ENCODE peak calls at places on chromosomes 13 and 19, in seven cellular contexts. Y is PC-3; E is effector memory CD4-positive, alpha-beta T cell; P is cardiac muscle cell; S is IMR-90; O is thoracic aorta; L is AG09309. N is an unnamed sample.

GRCh38 chr13:100835695-100836094 is 161.1 kb upstream of the TMTC4 start:
- DNase-seq in P (no peak), O (no peak), L (no peak), E (no peak), S (no peak), Y (peak), N (no peak)

GRCh38 chr13:95229855-95230254 is 71.4 kb downstream of the ABCC4 start:
- DNase-seq in Y (no peak), O (no peak), E (no peak), S (no peak), P (no peak), L (no peak), N (no peak)

GRCh38 chr19:45492627-45493470 is 4.0 kb downstream of the RTN2 start:
- DNase-seq in Y (peak), P (peak), O (no peak), L (no peak), E (no peak), S (peak), N (peak)

GRCh38 chr19:16025108-16026101 is 50.9 kb upstream of the TPM4 start:
- DNase-seq in L (peak), O (no peak), S (peak), Y (peak), E (no peak), P (peak), N (peak)

GRCh38 chr13:42333613-42334328 is 61.8 kb downstream of the AKAP11 start:
- DNase-seq in O (no peak), Y (peak), S (peak), P (peak), L (no peak), E (no peak), N (no peak)

GRCh38 chr19:1172353-1173159 is 1.5 kb downstream of the SBNO2 start:
- DNase-seq in P (peak), L (no peak), Y (peak), E (no peak), S (peak), O (no peak), N (no peak)

GRCh38 chr19:8485561-8486371 is 16.7 kb downstream of the PRAM1 start:
- DNase-seq in O (no peak), E (no peak), S (no peak), P (no peak), L (no peak), Y (no peak), N (no peak)

GRCh38 chr13:28590450-28590849 is 68.5 kb upstream of the POMP start:
- DNase-seq in S (no peak), O (no peak), Y (no peak), P (no peak), L (no peak), E (no peak), N (no peak)

GRCh38 chr13:31048521-31048920 is 113.2 kb downstream of the HSPH1 start:
- DNase-seq in O (no peak), L (no peak), Y (no peak), E (no peak), P (no peak), S (no peak), N (no peak)

GRCh38 chr19:45972081-45972943 is 1.4 kb downstream of the NOVA2 start:
- DNase-seq in O (no peak), L (no peak), P (no peak), E (no peak), S (no peak), Y (no peak), N (no peak)

GRCh38 chr13:65330691-65331090 is 1899.4 kb downstream of the PCDH9 start:
- DNase-seq in S (no peak), E (no peak), L (no peak), O (no peak), P (no peak), Y (no peak), N (no peak)

GRCh38 chr13:113398963-113399754 is 35.2 kb upstream of the GRTP1 start:
- DNase-seq in L (peak), O (no peak), E (no peak), P (no peak), Y (no peak), S (no peak), N (peak)

GRCh38 chr13:108812165-108812564 is 182.8 kb downstream of the MYO16 start:
- DNase-seq in Y (no peak), L (no peak), S (no peak), E (no peak), P (no peak), O (no peak), N (no peak)

GRCh38 chr13:23488442-23488841 is 54.9 kb upstream of the SACS start:
- DNase-seq in S (peak), L (no peak), O (no peak), P (peak), Y (peak), E (no peak), N (no peak)

GRCh38 chr19:17054746-17055145 is 20.5 kb downstream of the HAUS8 start:
- DNase-seq in O (no peak), S (no peak), P (no peak), Y (peak), L (no peak), E (no peak), N (no peak)

GRCh38 chr13:44967656-44968451 is 21.4 kb downstream of the NUFIP1 start:
- DNase-seq in S (peak), P (peak), E (no peak), Y (peak), O (no peak), L (no peak), N (no peak)

GRCh38 chr13:40026174-40026585 is 370.7 kb downstream of the COG6 start:
- DNase-seq in P (peak), O (no peak), Y (no peak), E (no peak), L (no peak), S (peak), N (no peak)

GRCh38 chr13:19984430-19985218 is 26.1 kb downstream of the ZMYM2 start:
- DNase-seq in P (peak), O (no peak), E (no peak), L (peak), Y (peak), S (peak), N (no peak)

GRCh38 chr19:47719047-47719885 is 6.0 kb downstream of the EHD2 start:
- DNase-seq in Y (no peak), P (peak), S (peak), O (peak), E (no peak), L (peak), N (no peak)

GRCh38 chr13:76832258-76832988 is 53.8 kb downstream of the KCTD12 start:
- DNase-seq in O (no peak), P (no peak), L (no peak), S (no peak), Y (no peak), E (no peak), N (no peak)

GRCh38 chr19:52034051-52034728 is 6.0 kb upstream of the ZNF614 start:
- DNase-seq in E (no peak), Y (no peak), S (peak), L (no peak), P (peak), O (no peak), N (no peak)
- H3K4me3 ChIP-seq in E (no peak), Y (peak), S (no peak), L (no peak), P (no peak), O (no peak), N (no peak)

DNA sequence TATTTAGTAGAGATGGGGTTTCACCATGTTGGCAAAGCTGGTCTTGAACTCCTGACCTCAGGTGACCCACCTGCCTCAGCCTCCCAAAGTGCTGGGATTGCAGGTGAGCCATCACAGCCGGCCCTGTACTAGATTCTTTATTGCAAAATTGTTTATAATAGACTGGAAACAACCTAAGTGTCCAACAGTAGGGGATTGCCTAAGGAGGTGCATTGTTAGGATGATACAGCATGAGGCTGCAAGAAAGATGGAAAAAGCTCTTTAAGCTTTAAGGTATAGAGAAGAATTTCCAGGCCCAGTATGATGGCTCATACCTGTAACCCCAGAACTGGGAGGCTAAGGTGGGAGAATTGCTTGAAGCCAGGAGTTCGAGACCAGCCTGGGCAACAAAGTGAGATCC is 8.2 kb downstream of the BCAT2 start:
- DNase-seq in S (no peak), Y (no peak), L (no peak), P (no peak), O (no peak), E (no peak), N (no peak)
- H3K4me3 ChIP-seq in S (no peak), Y (no peak), L (no peak), P (no peak), O (no peak), E (no peak), N (no peak)

GRCh38 chr13:110230661-110231347 is 76.2 kb downstream of the COL4A1 start:
- DNase-seq in O (no peak), Y (peak), P (no peak), L (no peak), S (no peak), E (no peak), N (no peak)
- H3K4me3 ChIP-seq in O (no peak), Y (no peak), P (no peak), L (no peak), S (no peak), E (no peak), N (no peak)

GRCh38 chr19:43784251-43784980 is 3.6 kb upstream of the KCNN4 start:
- DNase-seq in E (peak), S (peak), L (peak), P (peak), Y (peak), O (no peak), N (peak)
- H3K4me3 ChIP-seq in E (no peak), S (no peak), L (no peak), P (no peak), Y (peak), O (no peak), N (no peak)

GRCh38 chr19:3100747-3101730 is 6.9 kb downstream of the GNA11 start:
- DNase-seq in P (no peak), L (no peak), E (no peak), S (no peak), O (no peak), Y (no peak), N (no peak)

GRCh38 chr19:3098515-3099346 is 4.6 kb downstream of the GNA11 start:
- DNase-seq in P (peak), E (no peak), O (no peak), S (peak), Y (no peak), L (no peak), N (no peak)

GRCh38 chr19:3098141-3098514 is 4.0 kb downstream of the GNA11 start:
- DNase-seq in E (no peak), Y (no peak), S (no peak), O (no peak), P (no peak), L (no peak), N (no peak)

GRCh38 chr19:3100331-3100730 is 6.2 kb downstream of the GNA11 start:
- DNase-seq in L (no peak), Y (no peak), S (no peak), E (no peak), O (no peak), P (no peak), N (no peak)

GRCh38 chr19:3099347-3100145 is 5.4 kb downstream of the GNA11 start:
- DNase-seq in E (no peak), Y (no peak), O (no peak), L (no peak), S (no peak), P (no peak), N (no peak)
- H3K4me3 ChIP-seq in E (peak), Y (no peak), O (peak), L (no peak), S (no peak), P (no peak), N (no peak)

DNA sequence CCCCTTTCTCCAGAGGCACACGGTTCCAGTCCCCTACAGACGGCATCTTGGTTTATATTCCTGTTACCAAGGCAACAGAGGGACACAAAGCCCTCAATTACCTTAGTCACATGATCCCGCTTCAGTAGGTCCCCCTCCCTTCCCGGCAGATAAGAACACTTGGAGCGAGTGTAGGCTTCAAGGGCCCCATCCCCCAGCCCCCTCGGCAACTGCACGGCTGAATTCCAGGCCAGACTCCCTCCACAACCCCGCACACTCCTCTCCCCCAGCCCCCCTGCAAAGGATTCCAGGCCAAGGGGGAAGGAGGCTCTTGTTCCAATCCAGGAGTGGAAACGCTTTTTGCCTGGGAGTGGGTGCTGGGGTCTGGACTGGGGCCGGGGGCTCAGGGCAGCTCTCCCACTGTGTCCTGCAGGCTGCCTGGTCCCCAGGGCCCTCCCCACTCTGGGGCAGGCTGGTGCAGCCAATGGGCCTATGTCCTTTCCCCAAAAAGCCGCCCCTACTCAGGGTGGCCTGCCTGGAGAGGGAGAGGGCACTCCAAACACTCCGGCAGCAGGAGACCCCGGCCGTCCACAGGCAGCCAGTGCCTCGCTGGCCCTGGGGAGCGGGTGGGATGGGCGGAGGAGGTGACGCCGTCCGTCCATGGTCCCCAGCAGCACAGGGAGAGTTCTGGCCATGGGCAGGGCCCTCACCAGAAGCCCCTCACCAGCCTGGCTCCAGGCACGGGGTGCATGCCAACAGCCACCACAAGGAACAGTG is 62.6 kb downstream of the MLLT1 start:
- DNase-seq in O (no peak), Y (no peak), L (no peak), E (no peak), S (peak), P (peak), N (peak)
- H3K4me3 ChIP-seq in O (no peak), Y (no peak), L (no peak), E (no peak), S (no peak), P (no peak), N (no peak)

GRCh38 chr13:98752111-98752941 is at the start of gene SLC15A1:
- DNase-seq in O (no peak), P (no peak), E (no peak), S (no peak), L (no peak), Y (no peak), N (peak)
- H3K4me3 ChIP-seq in O (peak), P (peak), E (no peak), S (no peak), L (peak), Y (peak), N (peak)

N was measured in Caco-2.